ENCODE peak calls at places on chromosomes 1 and 21, in five cellular contexts. S is HCT116, B is GM23338, D is PC-9, U is MM.1S. C is an unnamed sample.

GRCh38 chr1:42721926-42722325 is 18.1 kb downstream of the CLDN19 start:
- DNase-seq in D (no peak), S (no peak), U (no peak), B (no peak), C (no peak)

GRCh38 chr1:184409011-184409410 is 22.2 kb downstream of the C1orf21 start:
- DNase-seq in S (no peak), B (no peak), U (no peak), D (no peak), C (no peak)

GRCh38 chr21:34220556-34221195 is 143.1 kb upstream of the KCNE2 start:
- DNase-seq in B (no peak), S (no peak), D (no peak), U (no peak), C (no peak)

GRCh38 chr1:231028676-231029075 is 11.4 kb downstream of the FAM89A start:
- DNase-seq in B (peak; percentile 53), U (no peak), S (no peak), D (no peak), C (no peak)

GRCh38 chr21:36539434-36540150 is 59.7 kb upstream of the CLDN14 start:
- DNase-seq in B (no peak), U (no peak), D (no peak), S (no peak), C (no peak)

GRCh38 chr1:203839081-203839480 is 22.3 kb upstream of the SNRPE start:
- DNase-seq in D (no peak), S (no peak), U (no peak), B (no peak), C (no peak)

GRCh38 chr1:91866425-91866824 is 19.5 kb downstream of the TGFBR3 start:
- DNase-seq in B (no peak), S (no peak), D (no peak), U (no peak), C (no peak)

GRCh38 chr1:215273838-215274516 is 191.4 kb downstream of the KCNK2 start:
- DNase-seq in B (no peak), U (no peak), D (peak; percentile 48), S (peak; percentile 3), C (no peak)

GRCh38 chr1:160827418-160827817 is 31.4 kb downstream of the LY9 start:
- DNase-seq in B (no peak), D (no peak), U (no peak), S (no peak), C (no peak)

GRCh38 chr1:197923013-197923412 is 5.8 kb downstream of the LHX9 start:
- DNase-seq in B (no peak), S (no peak), U (no peak), D (no peak), C (no peak)

GRCh38 chr1:54481201-54481884 is 66.7 kb upstream of the ACOT11 start:
- DNase-seq in U (no peak), D (no peak), B (no peak), S (no peak), C (no peak)

GRCh38 chr1:77060000-77060399 is 159.2 kb downstream of the PIGK start:
- DNase-seq in B (peak; percentile 91), D (peak; percentile 73), U (no peak), S (no peak), C (no peak)

GRCh38 chr1:6142734-6143133 is 37.4 kb downstream of the CHD5 start:
- DNase-seq in B (no peak), D (no peak), S (no peak), U (no peak), C (no peak)

GRCh38 chr1:15038232-15039016 is 115.1 kb upstream of the TMEM51 start:
- DNase-seq in D (peak; percentile 39), B (peak; percentile 88), S (peak; percentile 77), U (peak; percentile 46), C (peak; percentile 73)

GRCh38 chr1:211908951-211909350 is 78.4 kb upstream of the LPGAT1 start:
- DNase-seq in U (no peak), S (no peak), B (no peak), D (no peak), C (no peak)

GRCh38 chr21:25862596-25862995 is 127.8 kb downstream of the GABPA start:
- DNase-seq in U (peak; percentile 42), S (peak; percentile 18), B (peak; percentile 69), D (no peak), C (peak; percentile 34)

GRCh38 chr1:206784471-206784903 is 12.2 kb upstream of the IL10 start:
- DNase-seq in S (no peak), B (no peak), U (peak; percentile 97), D (no peak), C (peak; percentile 45)

GRCh38 chr1:5830771-5831599 is 161.2 kb downstream of the NPHP4 start:
- DNase-seq in B (peak; percentile 84), D (no peak), S (no peak), U (no peak), C (no peak)

GRCh38 chr1:181872562-181872961 is 188.9 kb downstream of the ZNF648 start:
- DNase-seq in U (no peak), B (no peak), S (no peak), D (no peak), C (no peak)

GRCh38 chr1:31734582-31735107 is 29.5 kb downstream of the ADGRB2 start:
- DNase-seq in U (no peak), D (no peak), S (no peak), B (no peak), C (no peak)

GRCh38 chr1:23019851-23020625 is 770 bp downstream of the KDM1A start:
- DNase-seq in U (peak; percentile 9), D (no peak), S (no peak), B (peak; percentile 60), C (peak; percentile 52)

GRCh38 chr1:15735304-15736034 is 589 bp upstream of the SLC25A34 start:
- DNase-seq in U (no peak), B (no peak), S (no peak), D (no peak), C (no peak)

GRCh38 chr1:10407201-10407600 is 8.3 kb downstream of the PGD start:
- DNase-seq in U (no peak), B (no peak), D (no peak), S (no peak), C (no peak)
- H3K36me3 ChIP-seq in U (peaks cover 13% of the 10 kb centered on the region), B (peaks cover 92% of the 10 kb centered on the region), D (peaks cover 57% of the 10 kb centered on the region), S (peaks cover 48% of the 10 kb centered on the region), C (peaks cover 96% of the 10 kb centered on the region)

DNA sequence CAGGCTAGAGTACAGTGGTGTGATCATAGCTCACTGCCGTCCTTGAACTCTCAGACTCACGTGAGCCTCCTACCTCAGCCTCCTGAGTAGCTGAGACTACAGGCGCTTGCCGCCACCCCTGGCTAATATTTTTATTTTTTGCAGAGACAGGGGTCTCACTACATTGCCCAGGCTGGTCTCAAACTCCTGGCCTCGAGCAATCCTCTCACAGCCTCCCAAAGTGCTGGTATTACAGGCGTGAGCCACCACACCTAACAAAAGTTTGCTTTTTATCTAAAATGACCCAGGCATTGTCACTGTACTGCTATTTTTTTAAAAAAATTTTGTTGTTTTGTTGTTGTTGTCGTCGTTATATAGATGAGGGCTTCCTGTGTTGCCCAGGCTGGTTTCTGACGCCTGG is 46.4 kb downstream of the CAPN2 start:
- DNase-seq in S (no peak), U (no peak), B (no peak), D (no peak), C (no peak)
- H3K9me2 ChIP-seq in S (no peaks in the 10 kb centered on the region), U (no peaks in the 10 kb centered on the region), B (no peaks in the 10 kb centered on the region), D (no peaks in the 10 kb centered on the region), C (no peaks in the 10 kb centered on the region)

GRCh38 chr1:110049801-110050601 is 15.6 kb downstream of the STRIP1 start:
- DNase-seq in B (no peak), U (no peak), S (no peak), D (no peak), C (no peak)
- H3K36me3 ChIP-seq in B (peaks cover 49% of the 10 kb centered on the region), U (no peaks in the 10 kb centered on the region), S (peaks cover 49% of the 10 kb centered on the region), D (peaks cover 63% of the 10 kb centered on the region), C (peaks cover 99% of the 10 kb centered on the region)

DNA sequence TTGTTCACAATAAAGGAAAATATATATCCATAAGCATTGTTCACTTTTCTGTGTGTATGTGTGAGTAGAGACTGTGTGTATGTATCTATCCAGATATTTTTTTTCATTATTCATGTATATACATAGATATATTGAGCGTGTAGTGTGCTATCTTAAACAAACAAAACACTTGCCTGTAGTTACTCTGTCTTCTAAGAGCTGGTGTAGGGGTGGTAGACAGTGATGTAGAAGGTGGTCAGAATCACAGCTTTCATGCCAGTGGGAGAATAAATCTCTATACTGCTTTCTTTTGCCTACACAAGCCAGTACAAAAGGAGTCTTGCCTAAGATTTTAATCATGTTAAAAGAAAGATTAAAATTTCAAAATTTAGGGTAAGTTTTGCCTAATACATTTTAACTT is 122.0 kb downstream of the UCHL5 start:
- DNase-seq in U (no peak), D (no peak), S (no peak), B (no peak), C (no peak)
- H3K9me2 ChIP-seq in U (no peaks in the 10 kb centered on the region), D (no peaks in the 10 kb centered on the region), S (no peaks in the 10 kb centered on the region), B (no peaks in the 10 kb centered on the region), C (no peaks in the 10 kb centered on the region)

DNA sequence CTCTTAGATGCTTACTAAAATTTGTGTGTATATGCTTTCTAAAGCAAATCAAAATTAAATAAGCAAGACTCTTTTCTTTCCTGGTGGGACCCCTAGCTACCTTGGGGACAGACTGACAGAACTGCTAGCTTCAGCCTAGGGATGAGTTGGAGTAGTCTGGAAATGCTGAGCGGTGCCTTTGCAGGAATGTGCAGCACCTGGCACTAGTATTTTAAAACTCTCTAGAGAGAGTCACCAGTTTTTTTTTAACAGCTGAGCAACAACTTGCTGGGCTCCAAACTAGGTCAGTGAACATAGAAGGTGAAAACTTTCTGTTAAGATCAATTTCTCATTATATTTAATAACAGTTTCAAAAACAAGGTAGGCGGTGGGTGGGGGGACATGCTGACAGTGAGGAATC is 56.8 kb downstream of the NUF2 start:
- DNase-seq in S (no peak), D (no peak), U (no peak), B (no peak), C (no peak)
- H3K36me3 ChIP-seq in S (no peaks in the 10 kb centered on the region), D (no peaks in the 10 kb centered on the region), U (no peaks in the 10 kb centered on the region), B (no peaks in the 10 kb centered on the region), C (no peaks in the 10 kb centered on the region)

C was measured in OCI-LY7.